ENCODE peak calls at places on chromosomes 13 and 19, in four cellular contexts. M is GM12878, S is hepatocyte, U is DND-41. Z is an unnamed sample.

GRCh38 chr13:110173247-110173818 is 133.6 kb downstream of the COL4A1 start:
- DNase-seq in U (no peak), S (no peak), M (no peak), Z (no peak)

GRCh38 chr13:91399189-91400093 is 1.0 kb downstream of the GPC5 start:
- DNase-seq in U (no peak), M (no peak), S (peak), Z (no peak)

GRCh38 chr19:19297759-19298158 is 22.6 kb downstream of the SUGP1 start:
- DNase-seq in U (no peak), M (no peak), S (no peak), Z (no peak)

GRCh38 chr19:13998426-13998825 is 7.7 kb downstream of the RFX1 start:
- DNase-seq in S (no peak), M (no peak), U (no peak), Z (no peak)

GRCh38 chr13:48858523-48858922 is 117.2 kb upstream of the FNDC3A start:
- DNase-seq in S (peak), M (no peak), U (no peak), Z (no peak)

GRCh38 chr19:45200614-45201013 is 22.0 kb downstream of the BLOC1S3 start:
- DNase-seq in M (no peak), U (no peak), S (no peak), Z (no peak)

GRCh38 chr13:30618186-30618937 is 642 bp downstream of the USPL1 start:
- DNase-seq in S (peak), M (no peak), U (peak), Z (no peak)

GRCh38 chr19:29927944-29928669 is 13.9 kb upstream of the URI1 start:
- DNase-seq in S (no peak), U (no peak), M (peak), Z (no peak)

GRCh38 chr19:2524840-2525723 is 49.2 kb downstream of the GADD45B start:
- DNase-seq in M (no peak), U (no peak), S (peak), Z (peak)
- H3K4me3 ChIP-seq in M (no peak), U (no peak), S (no peak), Z (peak)

DNA sequence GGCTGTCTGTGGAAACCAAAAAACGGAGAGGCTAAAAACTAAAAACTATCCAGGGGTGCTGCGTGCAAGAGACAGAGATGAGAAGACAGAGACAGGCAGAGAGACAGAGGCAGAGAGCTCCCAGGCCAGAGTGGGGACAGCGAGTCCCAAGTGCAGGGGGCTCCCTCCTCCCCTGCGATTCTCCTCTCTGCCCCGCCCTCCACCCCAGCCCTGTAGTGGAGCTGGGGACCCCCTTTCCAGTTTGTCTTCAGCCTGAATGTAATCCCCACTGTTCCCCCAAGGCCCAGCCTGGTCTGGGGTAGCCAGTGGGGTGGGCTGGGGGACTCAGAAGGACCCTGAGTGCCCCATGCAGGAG is 2.0 kb downstream of the NFIC start:
- DNase-seq in U (no peak), M (no peak), S (no peak), Z (no peak)
- H3K4me2 ChIP-seq in U (peak), M (peak), S (peak), Z (peak)

DNA sequence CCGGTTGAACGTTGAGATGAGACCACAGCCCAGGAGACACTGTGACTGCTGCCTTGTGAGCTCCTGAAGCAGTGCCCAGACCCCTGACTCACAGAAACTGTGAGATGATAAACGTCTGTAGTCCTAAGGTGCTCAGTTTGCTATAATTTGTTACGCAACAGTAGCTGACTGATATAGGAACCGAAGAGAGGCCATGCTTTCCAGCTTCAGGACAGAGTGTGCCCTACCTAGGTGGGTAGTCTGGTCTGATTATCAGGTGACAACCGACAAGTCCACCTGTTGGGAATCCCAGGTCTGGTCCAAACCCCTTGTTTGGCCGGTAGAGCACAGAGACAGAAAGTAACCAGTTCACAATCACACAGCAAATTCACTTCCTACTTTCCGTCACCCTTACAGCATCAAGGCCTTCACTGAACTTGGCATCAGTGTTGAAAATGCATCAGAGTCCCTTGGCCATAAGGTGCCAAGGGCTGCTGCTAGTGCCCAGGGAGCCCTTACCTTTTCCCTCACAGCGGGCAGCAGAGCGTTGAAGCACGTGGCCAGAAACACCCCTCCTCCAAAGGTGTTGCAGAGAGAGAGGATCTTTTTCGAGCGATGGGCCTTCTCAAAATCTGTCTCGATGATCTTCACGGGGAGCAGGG is 3.1 kb downstream of the SLC39A3 start:
- DNase-seq in S (no peak), U (no peak), M (no peak), Z (no peak)
- TF ChIP-seq EZH2 in S (no peak), U (no peak), M (no peak), Z (no peak)

GRCh38 chr19:35533201-35533821 is at the start of gene GAPDHS:
- DNase-seq in M (no peak), U (no peak), S (no peak), Z (no peak)
- H3K4me3 ChIP-seq in M (no peak), U (no peak), S (no peak), Z (no peak)

DNA sequence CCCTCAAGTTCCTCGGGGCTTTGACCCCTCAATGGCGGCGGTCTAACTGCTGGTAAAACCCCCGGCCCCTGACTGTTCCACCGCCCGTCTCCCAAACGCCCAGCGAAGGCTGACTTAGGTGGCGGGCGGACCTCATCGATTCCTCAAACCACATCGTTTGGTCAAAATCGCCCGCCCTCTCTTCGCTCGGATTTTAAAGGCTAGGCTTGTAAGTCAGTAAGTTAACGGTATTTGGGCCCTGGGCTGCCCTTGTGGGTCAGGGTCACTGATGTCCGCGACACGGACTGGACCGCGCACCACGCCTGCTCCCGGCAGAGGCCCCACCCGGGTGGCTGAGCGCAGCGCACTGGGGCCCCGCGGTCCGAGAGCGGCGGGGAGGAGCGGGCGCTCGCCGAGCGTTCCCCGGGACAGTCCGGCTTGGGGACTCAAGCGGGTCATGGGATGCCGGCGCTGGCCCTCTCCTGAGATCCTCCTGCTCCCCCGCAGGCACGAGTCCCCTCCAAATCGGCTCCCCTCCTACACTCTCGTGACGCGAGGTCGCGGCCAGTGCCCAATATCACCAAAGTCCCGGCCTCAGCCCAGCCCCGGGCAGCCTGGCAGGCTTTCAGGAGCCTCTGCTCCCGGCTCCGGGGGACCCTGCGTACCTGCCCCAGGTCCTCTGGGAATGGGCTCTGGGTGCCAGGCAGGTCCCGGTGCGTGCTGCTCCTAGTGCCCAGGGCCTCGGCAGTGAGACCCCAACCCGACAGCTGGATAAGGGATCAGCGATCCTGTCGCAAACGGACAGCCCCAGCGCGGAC is 990 bp downstream of the FLT1 start:
- DNase-seq in U (no peak), S (no peak), M (no peak), Z (no peak)
- H3K4me2 ChIP-seq in U (peak), S (peak), M (peak), Z (peak)

GRCh38 chr13:27793377-27794074 is 1.2 kb downstream of the GSX1 start:
- DNase-seq in U (no peak), S (no peak), M (no peak), Z (no peak)
- TF ChIP-seq EZH2 in U (no peak), S (peak), M (no peak), Z (peak)

DNA sequence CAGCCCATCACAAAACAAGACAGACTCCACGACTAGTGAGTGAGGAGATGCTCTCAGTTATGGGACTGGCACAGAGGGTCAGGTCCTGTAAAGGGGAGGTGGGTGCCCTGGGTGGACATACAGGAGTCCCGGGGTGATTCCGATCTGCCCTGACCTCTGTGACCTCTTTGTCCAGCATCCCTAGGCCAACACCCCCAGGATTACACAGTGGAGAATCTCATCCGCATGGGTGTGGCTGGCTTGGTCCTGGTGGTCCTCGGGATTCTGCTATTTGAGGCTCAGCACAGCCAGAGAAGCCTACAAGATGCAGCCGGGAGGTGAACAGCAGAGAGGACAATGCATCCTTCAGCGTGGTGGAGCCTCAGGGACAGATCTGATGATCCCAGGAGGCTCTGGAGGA is 6.4 kb upstream of the LILRA1 start:
- DNase-seq in U (no peak), M (no peak), S (no peak), Z (no peak)
- H3K4me3 ChIP-seq in U (no peak), M (no peak), S (no peak), Z (no peak)

GRCh38 chr19:1674293-1674679 is 21.9 kb upstream of the TCF3 start:
- DNase-seq in S (no peak), M (no peak), U (no peak), Z (no peak)

GRCh38 chr19:1673645-1674292 is 21.4 kb upstream of the TCF3 start:
- DNase-seq in U (no peak), M (no peak), S (no peak), Z (no peak)

GRCh38 chr19:1671716-1672037 is 19.3 kb upstream of the TCF3 start:
- DNase-seq in S (no peak), U (no peak), M (no peak), Z (no peak)

GRCh38 chr19:1672769-1673644 is 20.6 kb upstream of the TCF3 start:
- DNase-seq in M (no peak), U (no peak), S (no peak), Z (no peak)

GRCh38 chr19:1672038-1672768 is 19.8 kb upstream of the TCF3 start:
- DNase-seq in M (no peak), S (peak), U (peak), Z (no peak)
- H3K4me2 ChIP-seq in M (peak), S (peak), U (peak), Z (peak)

Z was measured in astrocyte.